ENCODE peak calls at places on chromosomes 7 and 10, in five cellular contexts. S, Z, E, N and L are unnamed samples.

GRCh38 chr7:82156938-82157337 is 286.6 kb downstream of the CACNA2D1 start:
- DNase-seq in E (no peak), N (no peak), Z (no peak), S (no peak), L (no peak)

GRCh38 chr10:132524443-132525285 is 12.9 kb upstream of the INPP5A start:
- DNase-seq in S (no peak), N (no peak), Z (no peak), E (no peak), L (no peak)

GRCh38 chr10:20855398-20856038 is 41.6 kb downstream of the NEBL start:
- DNase-seq in N (no peak), S (no peak), E (no peak), Z (no peak), L (no peak)

GRCh38 chr7:101916876-101917275 is 99.5 kb downstream of the CUX1 start:
- DNase-seq in S (no peak), Z (no peak), E (no peak), N (no peak), L (no peak)

GRCh38 chr7:141993354-141993753 is 2.3 kb upstream of the MGAM start:
- DNase-seq in Z (no peak), S (no peak), N (no peak), E (no peak), L (no peak)

GRCh38 chr7:28013441-28013840 is 167.2 kb downstream of the JAZF1 start:
- DNase-seq in S (no peak), Z (no peak), N (no peak), E (no peak), L (no peak)

GRCh38 chr7:101870361-101871062 is 53.1 kb downstream of the CUX1 start:
- DNase-seq in E (no peak), N (no peak), S (no peak), Z (no peak), L (no peak)

GRCh38 chr10:23994459-23995046 is 214.4 kb upstream of the KIAA1217 start:
- DNase-seq in E (peak), S (no peak), N (no peak), Z (no peak), L (no peak)

GRCh38 chr7:30556854-30557644 is 37.6 kb upstream of the GARS1 start:
- DNase-seq in N (peak), S (no peak), Z (no peak), E (no peak), L (no peak)

GRCh38 chr10:77165445-77166316 is 471.9 kb downstream of the KCNMA1 start:
- DNase-seq in E (peak), N (peak), S (no peak), Z (peak), L (peak)

GRCh38 chr10:104325436-104326430 is 12.5 kb downstream of the ITPRIP start:
- DNase-seq in E (no peak), S (no peak), N (no peak), Z (no peak), L (no peak)

GRCh38 chr7:55567495-55568070 is 4.7 kb downstream of the VOPP1 start:
- DNase-seq in S (no peak), E (no peak), N (no peak), Z (no peak), L (no peak)

GRCh38 chr10:28217848-28218247 is 85.0 kb downstream of the MPP7 start:
- DNase-seq in N (no peak), E (no peak), S (no peak), Z (no peak), L (no peak)

GRCh38 chr10:7400068-7400824 is 10.6 kb downstream of the SFMBT2 start:
- DNase-seq in E (no peak), Z (no peak), S (no peak), N (no peak), L (no peak)

GRCh38 chr7:8065356-8065813 is 96.8 kb downstream of the GLCCI1 start:
- DNase-seq in E (no peak), S (no peak), Z (no peak), N (no peak), L (no peak)

GRCh38 chr10:71382757-71383156 is 14.0 kb upstream of the CDH23 start:
- DNase-seq in Z (no peak), N (no peak), S (no peak), E (no peak), L (no peak)

GRCh38 chr7:23105086-23105643 is 420 bp upstream of the KLHL7 start:
- DNase-seq in Z (no peak), E (no peak), S (no peak), N (no peak), L (no peak)

GRCh38 chr10:71790749-71791440 is 17.6 kb upstream of the VSIR start:
- DNase-seq in N (no peak), Z (peak), S (no peak), E (no peak), L (no peak)

GRCh38 chr7:93232673-93233018 is 480 bp downstream of the VPS50 start:
- DNase-seq in N (no peak), Z (no peak), S (no peak), E (no peak), L (no peak)

GRCh38 chr10:31878486-31878885 is 50.1 kb downstream of the ARHGAP12 start:
- DNase-seq in E (no peak), S (no peak), N (no peak), Z (no peak), L (no peak)

GRCh38 chr10:790821-791551 is 101.5 kb upstream of the DIP2C start:
- DNase-seq in Z (no peak), N (no peak), S (no peak), E (no peak), L (no peak)

GRCh38 chr10:43196981-43197833 is 59.0 kb downstream of the CSGALNACT2 start:
- DNase-seq in N (no peak), S (peak), Z (no peak), E (no peak), L (peak)

GRCh38 chr10:8138471-8138870 is 84.0 kb downstream of the GATA3 start:
- DNase-seq in E (no peak), N (peak), Z (no peak), S (no peak), L (no peak)

GRCh38 chr7:28749673-28750072 is 208.5 kb downstream of the TRIL start:
- DNase-seq in Z (no peak), S (no peak), N (no peak), E (no peak), L (no peak)

GRCh38 chr7:41501016-41501415 is 201.9 kb downstream of the INHBA start:
- DNase-seq in E (no peak), Z (no peak), S (no peak), N (no peak), L (no peak)

GRCh38 chr7:80324032-80324431 is 187.8 kb downstream of the GNAT3 start:
- DNase-seq in E (no peak), S (peak), Z (no peak), N (no peak), L (no peak)

GRCh38 chr10:93062499-93063216 is 2.1 kb downstream of the CYP26C1 start:
- DNase-seq in N (no peak), E (peak), Z (peak), S (no peak), L (peak)

GRCh38 chr7:593324-594115 is 73.9 kb upstream of the PDGFA start:
- DNase-seq in S (no peak), Z (peak), E (no peak), N (no peak), L (no peak)